ENCODE peak calls at places on chromosomes 5 and 9, in six cellular contexts. L is tibial artery; N is hepatocyte; O is fibroblast of villous mesenchyme; X is CD8-positive, alpha-beta T cell; G is GM23338. S is an unnamed sample.

GRCh38 chr9:78026416-78026815 is 5.2 kb downstream of the GNAQ start:
- DNase-seq in X (no peak), N (no peak), O (no peak), L (no peak), G (no peak), S (no peak)

GRCh38 chr9:136011703-136012496 is 50.7 kb upstream of the UBAC1 start:
- DNase-seq in G (no peak), X (no peak), L (peak; percentile 85), O (peak; percentile 88), N (peak; percentile 86), S (no peak)

GRCh38 chr5:38151878-38152277 is 106.5 kb upstream of the EGFLAM start:
- DNase-seq in L (no peak), N (no peak), G (no peak), O (no peak), X (no peak), S (no peak)

GRCh38 chr5:60260658-60261057 is 367.1 kb upstream of the PDE4D start:
- DNase-seq in X (no peak), L (no peak), O (no peak), G (no peak), N (no peak), S (no peak)

GRCh38 chr9:136625101-136626065 is 37.3 kb upstream of the EGFL7 start:
- DNase-seq in L (peak; percentile 94), N (peak; percentile 80), X (no peak), G (peak; percentile 57), O (peak; percentile 94), S (peak; percentile 83)

GRCh38 chr5:157778121-157778805 is 34.8 kb downstream of the LSM11 start:
- DNase-seq in X (no peak), O (peak; percentile 85), G (no peak), L (no peak), N (peak; percentile 19), S (peak; percentile 79)

GRCh38 chr5:128085413-128085812 is 1.8 kb downstream of the SLC12A2 start:
- DNase-seq in G (no peak), O (no peak), L (no peak), X (no peak), N (peak; percentile 18), S (no peak)

GRCh38 chr9:111945216-111945615 is 48.6 kb downstream of the UGCG start:
- DNase-seq in O (no peak), G (no peak), L (no peak), N (no peak), X (no peak), S (peak; percentile 98)

GRCh38 chr9:129465834-129466535 is 154.9 kb downstream of the C9orf50 start:
- DNase-seq in N (no peak), O (peak; percentile 43), X (no peak), L (no peak), G (no peak), S (no peak)

GRCh38 chr9:20701058-20701457 is 17.0 kb downstream of the FOCAD start:
- DNase-seq in O (no peak), N (no peak), L (no peak), G (no peak), X (no peak), S (no peak)

GRCh38 chr5:113278976-113279375 is 155.8 kb downstream of the TSSK1B start:
- DNase-seq in G (no peak), L (no peak), X (no peak), O (no peak), N (no peak), S (no peak)

GRCh38 chr5:67416133-67416937 is 219.7 kb upstream of the CD180 start:
- DNase-seq in X (no peak), L (no peak), G (peak; percentile 36), N (no peak), O (no peak), S (no peak)

GRCh38 chr5:177403194-177403825 is 2.8 kb upstream of the PFN3 start:
- DNase-seq in G (peak; percentile 65), O (peak; percentile 29), L (no peak), X (no peak), N (peak; percentile 43), S (no peak)

GRCh38 chr5:171701138-171701537 is 84.5 kb upstream of the SMIM23 start:
- DNase-seq in N (peak; percentile 44), G (peak; percentile 4), X (no peak), O (no peak), L (no peak), S (no peak)

GRCh38 chr9:20599195-20599594 is 23.1 kb downstream of the MLLT3 start:
- DNase-seq in N (no peak), O (peak; percentile 34), G (no peak), X (no peak), L (no peak), S (no peak)

GRCh38 chr9:108108802-108109448 is 619.4 kb upstream of the KLF4 start:
- DNase-seq in O (peak; percentile 28), L (no peak), G (no peak), X (no peak), N (peak; percentile 32), S (no peak)

GRCh38 chr5:57386958-57387357 is 95.7 kb downstream of the ACTBL2 start:
- DNase-seq in O (peak; percentile 74), X (no peak), G (peak; percentile 15), N (peak; percentile 42), L (no peak), S (no peak)

GRCh38 chr5:168707646-168708300 is 128.6 kb upstream of the PANK3 start:
- DNase-seq in G (no peak), L (peak; percentile 40), O (no peak), X (no peak), N (no peak), S (no peak)

GRCh38 chr5:101103874-101104273 is 200.8 kb upstream of the ST8SIA4 start:
- DNase-seq in G (no peak), X (no peak), N (peak; percentile 6), L (no peak), O (no peak), S (no peak)

GRCh38 chr5:178418031-178418430 is 172.2 kb downstream of the COL23A1 start:
- DNase-seq in G (no peak), X (no peak), N (no peak), L (no peak), O (no peak), S (no peak)
- H3K4me3 ChIP-seq in G (no peak overlapping the region), X (no peak overlapping the region), N (no peak overlapping the region), L (no peak overlapping the region), O (no peak overlapping the region), S (no peak overlapping the region)

GRCh38 chr5:123880875-123881274 is 368.9 kb downstream of the CSNK1G3 start:
- DNase-seq in X (no peak), L (no peak), N (no peak), O (no peak), G (no peak), S (no peak)

GRCh38 chr5:123881791-123882244 is 369.8 kb downstream of the CSNK1G3 start:
- DNase-seq in G (no peak), N (no peak), O (peak; percentile 74), X (no peak), L (no peak), S (peak; percentile 34)

GRCh38 chr5:123882305-123882704 is 370.3 kb downstream of the CSNK1G3 start:
- DNase-seq in G (no peak), L (no peak), N (no peak), X (no peak), O (no peak), S (no peak)

GRCh38 chr5:123879071-123879470 is 367.1 kb downstream of the CSNK1G3 start:
- DNase-seq in N (no peak), L (no peak), G (peak; percentile 66), O (no peak), X (no peak), S (no peak)

GRCh38 chr5:123882946-123883345 is 371.0 kb downstream of the CSNK1G3 start:
- DNase-seq in L (no peak), N (no peak), O (peak; percentile 20), X (no peak), G (no peak), S (peak; percentile 17)
- H3K4me3 ChIP-seq in L (no peak overlapping the region), N (no peak overlapping the region), O (no peak overlapping the region), X (no peak overlapping the region), G (no peak overlapping the region), S (peak overlapping the region; percentile 41)

DNA sequence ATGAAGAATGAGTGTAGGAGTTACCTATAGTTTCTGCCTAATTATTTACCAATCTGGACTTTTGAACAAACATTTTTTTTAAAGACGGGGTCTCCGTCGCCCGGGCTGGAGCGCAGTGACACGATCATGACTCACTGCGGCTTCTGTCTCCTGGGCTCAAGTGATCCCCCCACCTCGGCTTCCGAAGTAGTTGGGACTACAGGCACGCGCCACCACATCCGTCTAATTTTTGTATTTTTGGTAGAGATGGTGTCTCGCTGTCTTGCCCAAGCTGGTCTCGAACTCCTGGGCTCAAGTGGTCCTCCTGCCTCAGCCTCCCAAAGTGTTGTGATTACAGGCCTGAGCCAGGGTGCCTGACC is 1.5 kb downstream of the CTNNA1 start:
- DNase-seq in N (peak; percentile 44), G (no peak), X (no peak), O (no peak), L (peak; percentile 62), S (no peak)
- H3K4me3 ChIP-seq in N (peak overlapping the region; percentile 98), G (peak overlapping the region; percentile 91), X (no peak overlapping the region), O (peak overlapping the region; percentile 89), L (peak overlapping the region; percentile 79), S (peak overlapping the region; percentile 97)

GRCh38 chr9:131400627-131401026 is 6.7 kb downstream of the PRRC2B start:
- DNase-seq in N (no peak), X (no peak), G (no peak), O (no peak), L (no peak), S (no peak)

GRCh38 chr9:131402738-131403492 is 9.0 kb downstream of the PRRC2B start:
- DNase-seq in N (peak; percentile 83), L (peak; percentile 94), O (peak; percentile 93), X (no peak), G (no peak), S (peak; percentile 99)

GRCh38 chr9:131399972-131400371 is 6.1 kb downstream of the PRRC2B start:
- DNase-seq in G (no peak), X (no peak), N (no peak), L (no peak), O (no peak), S (no peak)

GRCh38 chr9:131403493-131403773 is 9.5 kb downstream of the PRRC2B start:
- DNase-seq in G (no peak), N (no peak), L (no peak), X (no peak), O (no peak), S (no peak)

DNA sequence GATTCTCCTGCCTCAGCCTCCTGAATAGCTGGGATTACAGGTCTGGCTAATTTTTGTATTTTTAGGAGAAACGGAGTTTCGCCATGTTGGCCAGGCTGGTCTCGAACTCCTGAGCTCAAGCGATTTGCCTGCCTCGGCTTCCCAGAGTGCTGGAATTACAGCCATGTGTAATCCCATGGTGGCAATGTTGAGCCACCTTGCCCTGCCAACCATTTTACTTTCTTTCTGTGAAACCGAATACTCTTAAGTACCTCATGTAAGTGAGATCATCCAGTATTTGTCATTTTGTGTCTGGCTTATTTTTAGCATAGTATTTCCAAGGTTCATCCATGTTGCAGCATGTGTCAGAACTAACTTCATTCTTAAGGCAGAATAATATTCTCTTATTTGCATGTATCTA is 8.2 kb downstream of the PRRC2B start:
- DNase-seq in G (no peak), L (no peak), X (no peak), N (no peak), O (no peak), S (no peak)
- H3K4me3 ChIP-seq in G (peak overlapping the region; percentile 24), L (no peak overlapping the region), X (no peak overlapping the region), N (no peak overlapping the region), O (no peak overlapping the region), S (no peak overlapping the region)

S was measured in SJCRH30.